ENCODE peak calls at places on chromosomes 7 and 10, in ten cellular contexts. G is HCT116; K is endodermal cell; T is brain microvascular endothelial cell; F is CD4-positive, alpha-beta T cell; X is tibial nerve; H is A549; B is WERI-Rb-1; Y is transverse colon; C is spleen. M is an unnamed sample.

GRCh38 chr10:8416192-8416701 is 361.8 kb downstream of the GATA3 start:
- DNase-seq in G (no peak), K (no peak), T (no peak), F (peak), X (no peak), H (peak), B (no peak), Y (no peak), C (no peak), M (no peak)

GRCh38 chr10:19724287-19724686 is 91.9 kb upstream of the PLXDC2 start:
- DNase-seq in G (no peak), K (no peak), T (no peak), F (no peak), X (no peak), H (no peak), B (no peak), Y (no peak), C (no peak), M (no peak)

GRCh38 chr10:46555366-46555712 is 1.1 kb downstream of the GPRIN2 start:
- DNase-seq in G (no peak), K (peak), T (no peak), F (no peak), X (peak), H (no peak), B (no peak), Y (no peak), C (no peak), M (no peak)

GRCh38 chr7:78095549-78095948 is 297.0 kb downstream of the PHTF2 start:
- DNase-seq in G (no peak), K (no peak), T (peak), F (no peak), X (no peak), H (no peak), B (no peak), Y (no peak), C (no peak), M (no peak)

GRCh38 chr7:23864984-23865383 is 155.0 kb downstream of the STK31 start:
- DNase-seq in G (no peak), K (no peak), T (peak), F (no peak), X (no peak), H (peak), B (no peak), Y (no peak), C (no peak), M (peak)

GRCh38 chr10:104574470-104575213 is 66.4 kb upstream of the SORCS3 start:
- DNase-seq in G (no peak), K (peak), T (no peak), F (no peak), X (no peak), H (no peak), B (no peak), Y (no peak), C (no peak), M (no peak)

GRCh38 chr7:73509463-73509862 is 12.6 kb downstream of the BAZ1B start:
- DNase-seq in G (no peak), K (no peak), T (no peak), F (no peak), X (no peak), H (no peak), B (no peak), Y (no peak), C (no peak), M (no peak)

GRCh38 chr7:93015193-93016084 is 102.3 kb downstream of the SAMD9 start:
- DNase-seq in G (no peak), K (no peak), T (peak), F (no peak), X (no peak), H (no peak), B (no peak), Y (no peak), C (no peak), M (no peak)

GRCh38 chr7:4115941-4116610 is 566.0 kb upstream of the FOXK1 start:
- DNase-seq in G (no peak), K (no peak), T (no peak), F (no peak), X (no peak), H (no peak), B (no peak), Y (no peak), C (peak), M (no peak)

GRCh38 chr10:3786295-3786981 is 1.4 kb upstream of the KLF6 start:
- DNase-seq in G (peak), K (peak), T (no peak), F (peak), X (no peak), H (peak), B (peak), Y (peak), C (peak), M (no peak)

GRCh38 chr10:18195060-18195799 is 55.0 kb downstream of the CACNB2 start:
- DNase-seq in G (no peak), K (no peak), T (no peak), F (no peak), X (no peak), H (no peak), B (no peak), Y (peak), C (no peak), M (no peak)

DNA sequence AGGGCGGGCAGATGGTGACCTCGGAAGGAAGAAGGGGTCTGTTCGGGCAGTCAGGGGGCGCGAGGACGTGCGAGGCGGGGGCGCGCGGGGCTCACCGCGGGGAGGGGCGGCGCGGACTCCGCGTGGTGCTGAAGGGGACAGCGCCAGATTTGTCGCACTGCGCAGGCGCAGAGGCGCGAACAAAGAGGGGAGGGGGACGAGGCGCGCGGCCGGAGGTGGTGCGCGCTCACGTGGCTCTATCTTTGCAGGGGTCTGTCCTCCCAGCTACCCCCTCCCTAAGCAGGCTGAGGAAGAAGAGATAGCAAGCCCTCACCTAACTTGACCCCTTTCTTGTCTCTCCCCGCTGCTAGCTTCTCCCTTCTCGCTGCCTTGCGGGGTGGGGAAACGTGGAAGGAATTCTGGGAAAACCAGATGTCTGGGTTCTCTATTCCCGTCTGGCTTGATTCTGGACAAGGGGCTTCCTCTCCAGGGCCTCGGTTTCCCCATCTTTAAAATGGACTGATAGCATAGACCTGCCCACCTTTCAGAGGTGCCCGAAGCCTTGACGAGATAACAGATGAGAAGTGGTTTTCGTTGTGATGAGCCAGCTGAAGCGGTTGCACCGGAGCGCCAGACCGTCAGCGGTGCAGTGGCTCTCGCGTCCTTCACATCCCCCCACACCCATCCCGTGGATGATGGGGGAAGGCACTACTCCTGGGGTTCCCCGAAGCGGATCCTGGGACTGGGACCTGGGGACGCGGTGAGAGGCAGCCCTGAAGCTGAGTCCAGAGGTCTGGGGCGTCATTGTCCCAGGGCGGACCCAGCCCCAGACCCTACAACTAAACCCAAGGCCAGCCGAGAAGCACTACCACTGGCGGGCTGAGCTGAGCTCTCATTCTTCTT is 834 bp upstream of the FBXL15 start:
- DNase-seq in G (no peak), K (peak), T (no peak), F (peak), X (no peak), H (peak), B (peak), Y (peak), C (peak), M (peak)
- H3K27ac ChIP-seq in G (peak), K (peak), T (no peak), F (no peak), X (no peak), H (peak), B (peak), Y (peak), C (peak), M (peak)

GRCh38 chr10:73413528-73414229 is at the start of gene ANXA7:
- DNase-seq in G (peak), K (peak), T (peak), F (peak), X (peak), H (peak), B (peak), Y (peak), C (peak), M (peak)
- TF ChIP-seq CTCF in G (no peak), K (peak), T (no peak), F (peak), X (peak), H (peak), B (peak), Y (no peak), C (peak), M (peak)

DNA sequence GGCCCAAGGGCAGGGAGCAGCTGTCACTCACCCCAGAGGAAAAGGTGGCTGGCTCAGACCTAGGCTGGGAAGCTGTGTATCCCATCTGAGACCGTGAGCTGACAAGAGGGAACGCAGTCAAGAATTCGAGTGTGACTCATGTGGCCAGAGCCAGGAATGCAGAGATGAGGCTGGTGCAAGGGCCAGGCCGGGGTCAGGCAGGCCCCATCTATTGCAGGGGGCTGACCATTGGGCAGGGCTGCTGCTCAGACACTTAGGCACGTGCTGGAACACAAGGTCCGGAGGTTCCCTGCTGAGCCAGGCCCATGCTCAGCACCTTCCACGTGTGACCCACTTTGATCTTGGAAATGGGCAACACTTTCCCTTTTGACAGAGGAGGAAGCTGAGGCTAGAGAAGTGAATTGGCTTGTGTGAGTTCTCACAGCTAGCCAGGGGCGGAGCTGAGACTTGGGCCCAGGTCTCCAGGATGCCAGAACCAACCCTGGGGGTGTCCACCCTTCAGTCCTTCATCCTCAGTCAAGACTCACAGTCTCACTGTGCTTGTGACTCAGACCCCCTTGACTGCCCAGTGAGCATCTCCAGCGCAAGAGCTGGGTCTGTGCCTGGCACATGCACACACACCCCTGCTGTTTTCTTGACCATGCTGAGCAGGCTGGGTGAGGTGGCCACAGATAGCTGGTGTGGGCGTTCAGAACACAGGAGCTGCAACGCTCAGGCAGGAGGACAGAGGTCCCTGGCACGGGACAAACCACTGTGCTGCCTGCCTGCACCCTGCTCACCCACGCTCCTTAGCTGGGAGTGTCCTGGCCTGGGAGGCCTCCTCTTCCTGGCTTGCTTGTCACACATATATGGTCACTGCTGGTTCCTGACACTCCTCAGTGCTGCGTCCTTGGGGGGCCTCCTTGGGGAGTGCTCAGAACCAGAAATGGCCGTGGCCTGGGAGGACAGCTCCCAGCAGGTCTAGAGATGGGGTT is 47.6 kb upstream of the PPIF start:
- DNase-seq in G (no peak), K (no peak), T (peak), F (no peak), X (no peak), H (peak), B (no peak), Y (no peak), C (no peak), M (peak)
- H3K27ac ChIP-seq in G (peak), K (no peak), T (peak), F (no peak), X (no peak), H (peak), B (no peak), Y (peak), C (no peak), M (peak)

GRCh38 chr10:339038-339391 is 203.8 kb downstream of the ZMYND11 start:
- DNase-seq in G (no peak), K (no peak), T (no peak), F (no peak), X (no peak), H (no peak), B (no peak), Y (no peak), C (no peak), M (peak)

GRCh38 chr10:340646-341045 is 205.4 kb downstream of the ZMYND11 start:
- DNase-seq in G (no peak), K (no peak), T (no peak), F (no peak), X (no peak), H (no peak), B (no peak), Y (no peak), C (peak), M (no peak)

GRCh38 chr10:338176-339037 is 203.2 kb downstream of the ZMYND11 start:
- DNase-seq in G (no peak), K (no peak), T (peak), F (no peak), X (no peak), H (peak), B (no peak), Y (no peak), C (no peak), M (peak)

GRCh38 chr10:335151-335800 is 200.0 kb downstream of the ZMYND11 start:
- DNase-seq in G (no peak), K (no peak), T (no peak), F (no peak), X (no peak), H (no peak), B (no peak), Y (no peak), C (no peak), M (peak)

GRCh38 chr10:336247-336646 is 201.0 kb downstream of the ZMYND11 start:
- DNase-seq in G (no peak), K (no peak), T (no peak), F (no peak), X (no peak), H (peak), B (no peak), Y (no peak), C (no peak), M (no peak)
- TF ChIP-seq CTCF in G (no peak), K (no peak), T (no peak), F (no peak), X (no peak), H (no peak), B (no peak), Y (no peak), C (no peak), M (no peak)

DNA sequence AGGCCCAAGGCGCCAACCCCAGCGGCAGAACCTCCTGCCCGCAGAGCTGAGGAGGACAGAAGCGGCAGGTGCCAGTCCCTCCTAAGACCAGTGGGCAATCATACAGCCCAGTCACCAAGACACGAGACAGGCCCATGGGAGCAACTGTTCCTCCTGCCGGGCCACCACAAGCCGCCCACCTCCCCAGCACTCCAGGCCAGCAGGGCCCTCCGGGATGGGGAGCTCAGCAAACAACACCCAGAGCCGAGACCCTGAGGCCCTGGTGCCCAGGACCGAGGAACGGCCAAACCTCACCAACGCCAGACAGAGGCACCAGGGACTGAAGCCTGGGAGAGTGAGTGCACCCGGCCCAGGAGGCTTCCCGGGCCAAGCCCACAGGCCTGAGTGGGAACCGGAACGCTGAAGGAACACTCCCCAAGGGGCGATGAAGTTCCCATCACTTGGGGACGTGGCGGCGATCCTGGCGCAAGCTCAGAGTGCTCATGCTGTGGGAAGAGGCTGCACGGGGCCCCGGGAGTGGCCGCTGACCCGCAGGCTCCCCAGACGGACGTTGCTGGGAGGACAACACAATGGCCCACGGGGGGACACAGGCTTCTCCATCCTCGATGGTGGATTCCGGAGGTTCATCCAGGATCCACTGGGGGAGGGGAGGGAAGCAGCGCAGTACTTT is 35.1 kb downstream of the GPER1 start:
- DNase-seq in G (no peak), K (no peak), T (no peak), F (no peak), X (no peak), H (no peak), B (no peak), Y (no peak), C (no peak), M (no peak)
- H3K27ac ChIP-seq in G (no peak), K (peak), T (peak), F (no peak), X (peak), H (no peak), B (no peak), Y (peak), C (peak), M (no peak)